ENCODE peak calls at places on chromosomes 11 and 22, in four cellular contexts. Z is NCI-H460; F is NCI-H774; K is stimulated activated naive CD8-positive, alpha-beta T cell treated with anti-CD3 and anti-CD28 coated beads, Interleukin-15, amount 100 ng/mL, for 72 hours. L is an unnamed sample.

GRCh38 chr11:32890843-32891656 is 1.6 kb upstream of the QSER1 start:
- DNase-seq in Z (no peak), F (peak), K (no peak), L (no peak)

GRCh38 chr11:87529486-87529885 is 491.8 kb downstream of the TMEM135 start:
- DNase-seq in Z (no peak), F (no peak), K (no peak), L (no peak)

GRCh38 chr22:26479792-26480610 is 3.6 kb downstream of the HPS4 start:
- DNase-seq in Z (no peak), F (no peak), K (no peak), L (no peak)

GRCh38 chr11:75365711-75366181 is 14.3 kb upstream of the ARRB1 start:
- DNase-seq in Z (no peak), F (no peak), K (no peak), L (peak)

GRCh38 chr11:33310720-33311500 is 53.7 kb downstream of the HIPK3 start:
- DNase-seq in Z (no peak), F (no peak), K (no peak), L (no peak)

GRCh38 chr11:19892387-19892786 is 179.8 kb downstream of the NAV2 start:
- DNase-seq in Z (no peak), F (no peak), K (no peak), L (no peak)

GRCh38 chr11:96242971-96243647 is 99.9 kb downstream of the MAML2 start:
- DNase-seq in Z (peak), F (peak), K (peak), L (peak)

GRCh38 chr11:72397333-72397732 is 37.0 kb downstream of the CLPB start:
- DNase-seq in Z (no peak), F (no peak), K (no peak), L (no peak)

GRCh38 chr11:64846998-64847666 is 2.7 kb upstream of the CDC42BPG start:
- DNase-seq in Z (peak), F (peak), K (peak), L (peak)

GRCh38 chr11:117195208-117195607 is 4.0 kb upstream of the TAGLN start:
- DNase-seq in Z (no peak), F (no peak), K (no peak), L (no peak)

GRCh38 chr11:71336996-71337772 is 84.8 kb upstream of the SHANK2 start:
- DNase-seq in Z (no peak), F (no peak), K (no peak), L (no peak)

GRCh38 chr22:35367331-35367886 is 13.5 kb upstream of the HMOX1 start:
- DNase-seq in Z (no peak), F (no peak), K (no peak), L (no peak)

GRCh38 chr22:39990688-39991087 is 4.1 kb upstream of the FAM83F start:
- DNase-seq in Z (no peak), F (no peak), K (no peak), L (no peak)

GRCh38 chr22:49324527-49325491 is 502.9 kb downstream of the BRD1 start:
- DNase-seq in Z (no peak), F (no peak), K (no peak), L (no peak)

GRCh38 chr11:45090607-45091006 is 55.8 kb upstream of the PRDM11 start:
- DNase-seq in Z (no peak), F (no peak), K (no peak), L (no peak)

GRCh38 chr22:29343313-29343805 is 27.9 kb upstream of the RASL10A start:
- DNase-seq in Z (no peak), F (no peak), K (no peak), L (no peak)

GRCh38 chr22:48824673-48825651 is 1002.7 kb downstream of the BRD1 start:
- DNase-seq in Z (no peak), F (no peak), K (no peak), L (no peak)

GRCh38 chr11:65547446-65548125 is 10.6 kb downstream of the LTBP3 start:
- DNase-seq in Z (no peak), F (no peak), K (no peak), L (no peak)

GRCh38 chr22:21951931-21952465 is 650 bp downstream of the PPM1F start:
- DNase-seq in Z (no peak), F (no peak), K (peak), L (peak)

GRCh38 chr11:58086528-58086927 is 38.8 kb downstream of the OR9I1 start:
- DNase-seq in Z (no peak), F (no peak), K (no peak), L (no peak)

GRCh38 chr11:102518296-102519094 is 12.1 kb downstream of the MMP7 start:
- DNase-seq in Z (no peak), F (no peak), K (no peak), L (no peak)

GRCh38 chr11:90805172-90805571 is 582.3 kb upstream of the CHORDC1 start:
- DNase-seq in Z (no peak), F (no peak), K (no peak), L (no peak)

GRCh38 chr11:72227316-72228228 is 3.0 kb downstream of the INPPL1 start:
- DNase-seq in Z (no peak), F (peak), K (no peak), L (no peak)

GRCh38 chr22:50218153-50218995 is 17.6 kb downstream of the SELENOO start:
- DNase-seq in Z (no peak), F (no peak), K (no peak), L (no peak)

GRCh38 chr11:45436118-45436517 is 150.0 kb upstream of the SYT13 start:
- DNase-seq in Z (no peak), F (no peak), K (no peak), L (no peak)

GRCh38 chr11:123838659-123839058 is 32.5 kb upstream of the OR6M1 start:
- DNase-seq in Z (no peak), F (no peak), K (no peak), L (no peak)

GRCh38 chr22:28013611-28014010 is 94.6 kb upstream of the PITPNB start:
- DNase-seq in Z (no peak), F (no peak), K (no peak), L (no peak)

GRCh38 chr11:69647349-69647748 is 6.4 kb downstream of the CCND1 start:
- DNase-seq in Z (no peak), F (no peak), K (no peak), L (no peak)

GRCh38 chr11:13229675-13230359 is 47.8 kb upstream of the BMAL1 start:
- DNase-seq in Z (no peak), F (no peak), K (no peak), L (no peak)

GRCh38 chr11:64913171-64913727 is 3.8 kb downstream of the ATG2A start:
- DNase-seq in Z (no peak), F (no peak), K (no peak), L (no peak)

GRCh38 chr11:15793032-15793996 is 563.0 kb downstream of the SOX6 start:
- DNase-seq in Z (no peak), F (no peak), K (no peak), L (peak)

GRCh38 chr11:134468081-134468668 is 56.1 kb upstream of the B3GAT1 start:
- DNase-seq in Z (no peak), F (no peak), K (no peak), L (no peak)

GRCh38 chr22:21832291-21833290 is 34.9 kb downstream of the MAPK1 start:
- DNase-seq in Z (no peak), F (no peak), K (no peak), L (no peak)

GRCh38 chr11:80136991-80137390 is 696.2 kb upstream of the TENM4 start:
- DNase-seq in Z (no peak), F (no peak), K (no peak), L (no peak)

GRCh38 chr22:34105461-34106062 is 185.3 kb upstream of the LARGE1 start:
- DNase-seq in Z (no peak), F (peak), K (no peak), L (no peak)

GRCh38 chr11:97140885-97141494 is 751.2 kb downstream of the JRKL start:
- DNase-seq in Z (peak), F (peak), K (no peak), L (no peak)

GRCh38 chr11:66766681-66767080 is 37.7 kb upstream of the SPTBN2 start:
- DNase-seq in Z (no peak), F (no peak), K (no peak), L (no peak)

L was measured in HCEC 1CT.